ENCODE peak calls at places on chromosomes 4 and X, in eight cellular contexts. N, E, U, M, X, G, Q and A are unnamed samples.

GRCh38 chr4:38601244-38601915 is 62.6 kb upstream of the KLF3 start:
- DNase-seq in N (no peak), E (no peak), U (no peak), M (peak), X (no peak), G (no peak), Q (no peak), A (no peak)

GRCh38 chr4:6727081-6727942 is 11.3 kb downstream of the BLOC1S4 start:
- DNase-seq in N (no peak), E (no peak), U (no peak), M (no peak), X (no peak), G (no peak), Q (no peak), A (no peak)

GRCh38 chr4:45944000-45944399 is 179.9 kb downstream of the GABRG1 start:
- DNase-seq in N (no peak), E (no peak), U (peak), M (no peak), X (no peak), G (no peak), Q (no peak), A (peak)

GRCh38 chr4:165662341-165662740 is 210.7 kb upstream of the TLL1 start:
- DNase-seq in N (no peak), E (no peak), U (no peak), M (no peak), X (no peak), G (no peak), Q (no peak), A (no peak)

GRCh38 chr4:142434519-142435224 is 411.4 kb downstream of the INPP4B start:
- DNase-seq in N (no peak), E (no peak), U (no peak), M (no peak), X (no peak), G (no peak), Q (no peak), A (no peak)

GRCh38 chrX:77431227-77431626 is 16.0 kb upstream of the FGF16 start:
- DNase-seq in N (peak), E (no peak), U (no peak), M (no peak), X (no peak), G (no peak), Q (peak), A (no peak)

GRCh38 chr4:107791902-107792301 is 32.8 kb upstream of the SGMS2 start:
- DNase-seq in N (no peak), E (no peak), U (no peak), M (no peak), X (no peak), G (no peak), Q (no peak), A (no peak)

GRCh38 chr4:3739577-3739976 is 26.6 kb upstream of the ADRA2C start:
- DNase-seq in N (no peak), E (no peak), U (no peak), M (no peak), X (no peak), G (no peak), Q (no peak), A (no peak)

GRCh38 chr4:74433043-74433442 is 11.9 kb upstream of the AREG start:
- DNase-seq in N (no peak), E (no peak), U (no peak), M (no peak), X (no peak), G (no peak), Q (no peak), A (no peak)